ENCODE peak calls at places on chromosomes 3 and 15, in four cellular contexts. J is GM23248, U is lower lobe of right lung, Y is transverse colon. P is an unnamed sample. For H3K27me3, the result is how much of the 10 kb centered on the place peaks cover.

GRCh38 chr3:53628546-53629395 is 134.4 kb downstream of the CACNA1D start:
- DNase-seq in U (no peak), Y (no peak), J (no peak), P (peak)

GRCh38 chr3:141050913-141051632 is at the start of gene SPSB4:
- DNase-seq in U (peak), J (peak), Y (peak), P (peak)

GRCh38 chr15:67097893-67098740 is 32.7 kb downstream of the SMAD3 start:
- DNase-seq in Y (peak), U (no peak), J (peak), P (peak)

GRCh38 chr3:44179251-44179650 is 62.4 kb upstream of the TOPAZ1 start:
- DNase-seq in J (no peak), U (no peak), Y (no peak), P (no peak)

GRCh38 chr3:175356899-175357324 is 497.8 kb downstream of the NAALADL2 start:
- DNase-seq in J (no peak), Y (no peak), U (no peak), P (no peak)

GRCh38 chr3:182683335-182684257 is 109.7 kb upstream of the ATP11B start:
- DNase-seq in U (no peak), Y (peak), J (peak), P (peak)

GRCh38 chr3:101519685-101520365 is 6.8 kb upstream of the SENP7 start:
- DNase-seq in J (no peak), Y (no peak), U (no peak), P (no peak)

GRCh38 chr3:146172586-146172985 is 11.6 kb upstream of the PLOD2 start:
- DNase-seq in Y (no peak), U (no peak), J (no peak), P (no peak)

GRCh38 chr3:48784426-48785120 is 63.1 kb downstream of the PRKAR2A start:
- DNase-seq in U (no peak), Y (no peak), J (peak), P (no peak)

GRCh38 chr3:67783281-67784250 is 129.2 kb upstream of the SUCLG2 start:
- DNase-seq in U (no peak), Y (no peak), J (peak), P (no peak)

GRCh38 chr3:139772539-139773500 is 95.0 kb upstream of the NMNAT3 start:
- DNase-seq in U (no peak), Y (no peak), J (peak), P (no peak)

GRCh38 chr15:84151205-84151931 is 84.2 kb upstream of the GOLGA6L4 start:
- DNase-seq in J (no peak), U (no peak), Y (no peak), P (no peak)

GRCh38 chr3:191254098-191254873 is 55.2 kb downstream of the OSTN start:
- DNase-seq in U (no peak), Y (no peak), J (no peak), P (no peak)

GRCh38 chr3:171192176-171192854 is 165.8 kb upstream of the SLC2A2 start:
- DNase-seq in U (no peak), J (peak), Y (no peak), P (no peak)

GRCh38 chr3:171829841-171830559 is 13.1 kb upstream of the TMEM212 start:
- DNase-seq in U (peak), Y (peak), J (peak), P (peak)

GRCh38 chr3:184296616-184297015 is 2.4 kb upstream of the PSMD2 start:
- DNase-seq in U (no peak), J (no peak), Y (no peak), P (no peak)

GRCh38 chr3:120410541-120410940 is 40.3 kb downstream of the FSTL1 start:
- DNase-seq in U (no peak), Y (no peak), J (no peak), P (no peak)

GRCh38 chr15:78242128-78242527 is 7.8 kb upstream of the ACSBG1 start:
- DNase-seq in Y (peak), J (peak), U (no peak), P (no peak)

GRCh38 chr3:10344944-10345575 is 24.1 kb upstream of the SEC13 start:
- DNase-seq in Y (no peak), J (no peak), U (no peak), P (no peak)

GRCh38 chr3:170809021-170809974 is 60.7 kb downstream of the RPL22L1 start:
- DNase-seq in J (peak), U (no peak), Y (peak), P (no peak)

GRCh38 chr15:33616485-33616884 is 305.7 kb downstream of the RYR3 start:
- DNase-seq in J (no peak), U (no peak), Y (no peak), P (peak)

GRCh38 chr3:27360113-27361078 is 8.8 kb downstream of the NEK10 start:
- DNase-seq in J (peak), U (no peak), Y (peak), P (no peak)

GRCh38 chr3:191008074-191008473 is 145.6 kb upstream of the GMNC start:
- DNase-seq in U (no peak), J (no peak), Y (no peak), P (no peak)

GRCh38 chr15:27589260-27589659 is 509.9 kb downstream of the OCA2 start:
- DNase-seq in Y (no peak), J (no peak), U (no peak), P (no peak)

GRCh38 chr3:71984843-71985594 is 200.1 kb upstream of the PROK2 start:
- DNase-seq in U (no peak), J (no peak), Y (peak), P (no peak)

GRCh38 chr3:11238880-11239279 is 33.3 kb upstream of the ATG7 start:
- DNase-seq in J (peak), U (no peak), Y (no peak), P (no peak)

GRCh38 chr3:107392549-107393165 is 15.4 kb downstream of the CCDC54 start:
- DNase-seq in J (peak), Y (no peak), U (no peak), P (no peak)

GRCh38 chr15:58522865-58523264 is 91.1 kb downstream of the LIPC start:
- DNase-seq in J (no peak), Y (no peak), U (no peak), P (no peak)

GRCh38 chr15:100220058-100220728 is 121.6 kb downstream of the ADAMTS17 start:
- DNase-seq in Y (no peak), U (no peak), J (no peak), P (no peak)

GRCh38 chr3:108208831-108209230 is 13.4 kb downstream of the IFT57 start:
- DNase-seq in J (no peak), Y (no peak), U (no peak), P (no peak)

GRCh38 chr3:134809412-134810051 is 14.5 kb downstream of the EPHB1 start:
- DNase-seq in J (no peak), Y (peak), U (no peak), P (no peak)

GRCh38 chr3:4270726-4271125 is 32.4 kb upstream of the SETMAR start:
- DNase-seq in J (peak), Y (no peak), U (no peak), P (no peak)

GRCh38 chr15:88036154-88036839 is 220.2 kb downstream of the NTRK3 start:
- DNase-seq in Y (no peak), J (no peak), U (no peak), P (no peak)

GRCh38 chr3:46463120-46463867 is 1.4 kb downstream of the LTF start:
- DNase-seq in J (no peak), U (no peak), Y (no peak), P (no peak)
- H3K27me3 ChIP-seq in J (half or more), U (under half), Y (under half), P (under half)

GRCh38 chr15:40511472-40512133 is 40.8 kb downstream of the CHST14 start:
- DNase-seq in J (peak), Y (peak), U (peak), P (peak)

GRCh38 chr15:40508216-40508615 is 37.4 kb downstream of the CHST14 start:
- DNase-seq in Y (no peak), U (no peak), J (no peak), P (no peak)

GRCh38 chr15:40511093-40511471 is 40.3 kb downstream of the CHST14 start:
- DNase-seq in Y (peak), J (no peak), U (no peak), P (peak)

GRCh38 chr15:40512440-40512839 is 41.7 kb downstream of the CHST14 start:
- DNase-seq in J (no peak), Y (no peak), U (no peak), P (no peak)

GRCh38 chr15:40510201-40510600 is 39.4 kb downstream of the CHST14 start:
- DNase-seq in Y (no peak), U (no peak), J (peak), P (no peak)
- H3K27me3 ChIP-seq in Y (under half), U (under half), J (under half), P (under half)

GRCh38 chr3:46617941-46618340 is 5.6 kb downstream of the FAM240A start:
- DNase-seq in Y (no peak), U (no peak), J (no peak), P (no peak)
- H3K27me3 ChIP-seq in Y (under half), U (under half), J (under half), P (under half)

GRCh38 chr3:127167315-127168043 is 25.5 kb upstream of the PRR23E start:
- DNase-seq in U (no peak), Y (no peak), J (no peak), P (no peak)
- H3K27me3 ChIP-seq in U (under half), Y (under half), J (under half), P (under half)

GRCh38 chr3:196547067-196547466 is 21.3 kb downstream of the WDR53 start:
- DNase-seq in J (no peak), U (no peak), Y (no peak), P (no peak)

GRCh38 chr3:196541684-196542445 is 26.5 kb downstream of the WDR53 start:
- DNase-seq in U (no peak), Y (no peak), J (no peak), P (no peak)

GRCh38 chr3:196546537-196546936 is 21.8 kb downstream of the WDR53 start:
- DNase-seq in U (no peak), Y (no peak), J (no peak), P (no peak)

DNA sequence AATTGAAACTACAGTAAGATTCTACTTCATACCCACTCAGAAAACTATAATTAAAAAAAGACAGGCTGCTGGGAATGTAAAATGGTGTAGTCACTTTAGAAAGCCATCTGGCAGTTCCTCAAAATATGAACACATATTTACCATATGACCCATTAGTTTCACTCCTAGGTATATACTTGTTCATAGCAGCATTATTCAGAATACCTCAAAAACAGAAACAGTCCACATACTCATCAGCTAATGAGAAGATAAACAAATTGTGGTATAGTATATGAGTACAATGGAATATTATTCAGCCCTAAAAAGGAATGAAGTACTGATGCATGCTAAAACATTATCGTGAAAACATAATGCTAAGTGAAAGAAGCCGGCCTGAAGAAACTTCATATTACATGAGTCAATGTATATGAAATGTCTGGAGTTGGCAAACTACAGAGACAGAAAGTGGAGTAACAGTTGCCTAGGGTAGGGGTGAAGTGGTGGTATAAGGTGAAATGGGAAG is 23.8 kb downstream of the WDR53 start:
- DNase-seq in U (no peak), Y (no peak), J (no peak), P (no peak)
- H3K27me3 ChIP-seq in U (under half), Y (under half), J (under half), P (under half)

GRCh38 chr3:158105710-158106438 is at the start of gene SHOX2:
- DNase-seq in U (peak), J (peak), Y (peak), P (no peak)
- H3K27me3 ChIP-seq in U (half or more), J (under half), Y (half or more), P (half or more)

DNA sequence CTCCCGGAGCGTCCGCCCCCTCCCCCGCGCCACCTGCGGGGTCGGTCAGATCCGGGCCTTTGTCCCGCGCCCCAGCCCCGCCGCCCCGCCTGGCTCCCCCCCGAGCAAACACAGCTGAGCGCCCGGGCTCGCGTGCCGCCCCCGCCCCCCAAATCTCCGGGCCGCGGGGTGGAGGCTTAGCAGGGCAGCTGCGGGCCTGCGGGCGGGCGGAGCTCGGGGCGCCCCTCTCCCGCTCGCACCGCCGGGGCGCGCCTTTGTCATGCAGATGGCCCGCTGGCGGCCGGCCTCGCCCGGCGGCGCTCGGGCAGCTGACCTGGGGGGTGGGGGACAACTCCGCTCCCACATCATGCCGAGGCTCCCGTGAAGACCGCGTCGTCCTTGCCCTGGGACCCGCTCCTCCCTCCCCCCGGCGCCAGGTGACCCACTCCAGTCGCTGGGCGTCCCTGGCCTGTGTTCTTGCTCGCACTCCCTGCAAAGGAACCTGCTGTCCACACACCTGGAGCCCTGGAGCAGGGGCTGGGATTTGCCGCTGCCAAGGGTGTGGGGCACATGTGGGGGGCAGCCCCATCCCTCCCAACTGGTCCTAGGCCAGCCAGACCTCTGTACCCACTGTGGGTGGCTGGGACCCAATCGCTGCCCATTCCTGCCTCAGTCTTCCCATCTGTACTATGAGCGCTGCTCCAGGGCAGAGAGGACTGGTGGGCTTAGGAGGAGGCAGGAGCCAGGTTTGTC is 33.6 kb downstream of the DNAJB8 start:
- DNase-seq in Y (no peak), U (no peak), J (peak), P (peak)
- H3K27me3 ChIP-seq in Y (half or more), U (under half), J (under half), P (under half)

GRCh38 chr3:127451321-127451720 is 139.2 kb downstream of the TPRA1 start:
- DNase-seq in J (no peak), U (no peak), Y (no peak), P (no peak)

GRCh38 chr3:127452321-127452821 is 138.2 kb downstream of the TPRA1 start:
- DNase-seq in U (no peak), J (no peak), Y (no peak), P (no peak)

GRCh38 chr3:127448671-127449070 is 141.9 kb downstream of the TPRA1 start:
- DNase-seq in Y (no peak), J (no peak), U (no peak), P (no peak)

GRCh38 chr3:127449489-127450212 is 140.9 kb downstream of the TPRA1 start:
- DNase-seq in U (no peak), J (no peak), Y (no peak), P (no peak)

GRCh38 chr3:127450331-127450730 is 140.2 kb downstream of the TPRA1 start:
- DNase-seq in Y (peak), J (no peak), U (peak), P (no peak)
- H3K27me3 ChIP-seq in Y (under half), J (under half), U (under half), P (under half)

DNA sequence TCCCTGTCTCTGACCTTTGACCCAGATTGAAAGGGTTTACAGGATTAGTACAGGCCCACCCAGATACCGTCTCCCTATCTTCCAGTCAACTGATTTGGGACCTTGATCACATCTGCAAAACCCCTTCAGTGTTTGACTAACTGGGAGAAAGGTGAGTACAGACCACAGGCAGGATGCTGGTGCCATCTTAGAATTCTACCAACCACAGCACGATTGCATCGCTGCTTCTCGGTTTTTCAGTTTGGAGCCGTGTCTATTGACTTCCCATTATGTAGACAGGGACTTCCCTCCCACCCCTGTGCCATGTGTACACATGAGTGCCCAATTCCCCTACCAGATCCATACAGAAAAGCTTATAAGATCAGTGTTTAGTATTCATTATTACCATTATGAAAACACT is 6.6 kb upstream of the KLF13 start:
- DNase-seq in U (no peak), J (no peak), Y (no peak), P (no peak)
- H3K27me3 ChIP-seq in U (under half), J (under half), Y (under half), P (under half)

DNA sequence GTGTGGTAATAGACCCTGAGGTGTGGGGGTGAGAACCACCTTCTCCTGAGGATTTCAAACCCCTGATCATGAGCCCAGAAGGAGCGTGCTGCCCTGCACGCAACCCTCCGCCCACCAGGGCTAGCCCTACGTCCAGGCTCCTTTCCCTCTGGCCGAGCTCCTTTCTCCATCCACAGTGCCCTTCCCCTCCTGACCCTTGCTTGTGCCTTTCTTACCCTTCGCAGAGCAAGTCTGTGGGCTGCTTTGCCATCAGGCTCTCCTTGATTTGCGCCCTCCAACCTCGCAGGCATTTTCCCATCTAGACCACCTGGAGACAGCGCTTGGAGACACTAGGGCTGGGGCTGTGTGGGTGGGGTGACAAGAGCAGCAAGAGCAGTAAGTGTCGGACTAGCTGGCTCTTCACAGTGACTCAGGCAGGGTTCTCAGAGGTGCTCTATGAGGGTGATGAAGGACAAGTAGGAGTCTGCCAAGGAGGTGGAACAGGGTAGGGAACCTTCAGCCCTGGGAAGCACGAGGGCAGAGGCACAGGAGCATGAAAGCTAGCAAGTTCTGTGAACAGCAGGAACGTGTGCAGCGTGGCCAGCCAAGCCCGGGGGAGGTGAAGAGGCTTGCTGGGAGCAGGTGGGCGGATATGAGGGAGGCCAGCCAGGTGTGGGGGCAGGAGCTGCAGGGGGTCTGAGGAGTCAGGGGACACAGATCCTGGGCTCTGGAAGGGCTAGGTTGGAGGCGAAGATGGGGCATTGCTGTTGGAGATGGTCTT is 2.5 kb upstream of the SLC38A3 start:
- DNase-seq in Y (no peak), U (no peak), J (peak), P (no peak)
- H3K27me3 ChIP-seq in Y (half or more), U (half or more), J (under half), P (under half)

P was measured in thyroid gland.